ENCODE peak calls at places on chromosomes 3 and 15, in five cellular contexts. One of them, this sample, is unnamed.

GRCh38 chr3:173750095-173750494 is 352.6 kb downstream of the NLGN1 start:
- DNase-seq in germinal center: no peak
- DNase-seq in kidney tubule cell: peak
- DNase-seq in neural crest cell: no peak
- DNase-seq in occipital lobe: no peak
- DNase-seq in this sample: no peak

GRCh38 chr3:177295116-177295515 is 97.8 kb upstream of the TBL1XR1 start:
- DNase-seq in germinal center: no peak
- DNase-seq in kidney tubule cell: peak
- DNase-seq in neural crest cell: no peak
- DNase-seq in occipital lobe: no peak
- DNase-seq in this sample: no peak

GRCh38 chr3:136804164-136804563 is 14.8 kb upstream of the SLC35G2 start:
- DNase-seq in germinal center: no peak
- DNase-seq in kidney tubule cell: no peak
- DNase-seq in neural crest cell: no peak
- DNase-seq in occipital lobe: no peak
- DNase-seq in this sample: no peak

GRCh38 chr15:77402740-77403379 is 17.0 kb downstream of the PEAK1 start:
- DNase-seq in germinal center: no peak
- DNase-seq in kidney tubule cell: no peak
- DNase-seq in neural crest cell: no peak
- DNase-seq in occipital lobe: no peak
- DNase-seq in this sample: no peak

GRCh38 chr15:48437178-48437577 is 105.9 kb downstream of the DUT start:
- DNase-seq in germinal center: no peak
- DNase-seq in kidney tubule cell: peak
- DNase-seq in neural crest cell: no peak
- DNase-seq in occipital lobe: no peak
- DNase-seq in this sample: no peak

GRCh38 chr3:100009285-100010086 is 104.8 kb downstream of the FILIP1L start:
- DNase-seq in germinal center: no peak
- DNase-seq in kidney tubule cell: peak
- DNase-seq in neural crest cell: no peak
- DNase-seq in occipital lobe: no peak
- DNase-seq in this sample: no peak

GRCh38 chr15:42679285-42680141 is 57.4 kb downstream of the CDAN1 start:
- DNase-seq in germinal center: no peak
- DNase-seq in kidney tubule cell: peak
- DNase-seq in neural crest cell: no peak
- DNase-seq in occipital lobe: no peak
- DNase-seq in this sample: peak

GRCh38 chr3:191066669-191067068 is 132.4 kb upstream of the OSTN start:
- DNase-seq in germinal center: no peak
- DNase-seq in kidney tubule cell: peak
- DNase-seq in neural crest cell: no peak
- DNase-seq in occipital lobe: no peak
- DNase-seq in this sample: no peak

GRCh38 chr3:12356996-12357395 is 68.1 kb downstream of the PPARG start:
- DNase-seq in germinal center: no peak
- DNase-seq in kidney tubule cell: no peak
- DNase-seq in neural crest cell: no peak
- DNase-seq in occipital lobe: no peak
- DNase-seq in this sample: no peak

This sample was measured in thyroid gland.